ENCODE peak calls at places on chromosomes 4 and X, in four cellular contexts. Q, A, D and K are unnamed samples. For H3K27me3, the result is how much of the 10 kb centered on the place peaks cover.

GRCh38 chrX:71949363-71949762 is 38.7 kb downstream of the NHSL2 start:
- DNase-seq in Q (no peak), A (no peak), D (no peak), K (no peak)

GRCh38 chr4:84482564-84483563 is 16.2 kb downstream of the NKX6-1 start:
- DNase-seq in A (no peak), Q (peak), D (peak), K (no peak)

GRCh38 chrX:31837445-31837844 is 765.6 kb upstream of the FTHL17 start:
- DNase-seq in D (no peak), A (no peak), Q (no peak), K (no peak)

GRCh38 chr4:8220661-8221446 is 21.8 kb downstream of the SH3TC1 start:
- DNase-seq in Q (no peak), A (peak), D (no peak), K (no peak)

GRCh38 chrX:23451266-23451665 is 116.6 kb downstream of the PTCHD1 start:
- DNase-seq in D (no peak), A (no peak), Q (no peak), K (no peak)

GRCh38 chr4:77174426-77174825 is 17.4 kb downstream of the CCNG2 start:
- DNase-seq in A (peak), Q (peak), D (no peak), K (no peak)

GRCh38 chr4:41594439-41594838 is 56.5 kb downstream of the LIMCH1 start:
- DNase-seq in Q (peak), D (peak), A (no peak), K (no peak)

GRCh38 chrX:38045697-38046096 is 39.3 kb downstream of the SYTL5 start:
- DNase-seq in Q (no peak), D (no peak), A (no peak), K (no peak)

GRCh38 chr4:929970-930625 is 2.0 kb downstream of the GAK start:
- DNase-seq in D (no peak), Q (peak), A (peak), K (no peak)

GRCh38 chr4:141011799-141012377 is 121.4 kb downstream of the RNF150 start:
- DNase-seq in D (no peak), Q (no peak), A (no peak), K (no peak)

GRCh38 chrX:106707771-106708454 is 18.6 kb upstream of the RNF128 start:
- DNase-seq in A (peak), D (no peak), Q (peak), K (no peak)

GRCh38 chr4:83552085-83552484 is 16.2 kb downstream of the GPAT3 start:
- DNase-seq in A (peak), Q (peak), D (no peak), K (no peak)

GRCh38 chr4:103099691-103100392 is at the start of gene BDH2:
- DNase-seq in D (no peak), A (peak), Q (peak), K (no peak)

GRCh38 chr4:84706286-84706685 is 123.4 kb downstream of the CDS1 start:
- DNase-seq in Q (no peak), D (no peak), A (no peak), K (no peak)

GRCh38 chrX:56728321-56728720 is 722 bp upstream of the NBDY start:
- DNase-seq in A (no peak), Q (peak), D (no peak), K (no peak)

GRCh38 chrX:135295238-135295943 is 13.9 kb upstream of the ETDC start:
- DNase-seq in D (peak), Q (no peak), A (peak), K (peak)

GRCh38 chrX:39957816-39958561 is 139.8 kb downstream of the BCOR start:
- DNase-seq in Q (peak), A (peak), D (no peak), K (no peak)

GRCh38 chr4:80043534-80043933 is 29.5 kb downstream of the ANTXR2 start:
- DNase-seq in A (peak), D (no peak), Q (no peak), K (no peak)

GRCh38 chrX:13685126-13685763 is 3.7 kb upstream of the RAB9A start:
- DNase-seq in D (no peak), A (no peak), Q (peak), K (no peak)

GRCh38 chr4:92035666-92036065 is 268.1 kb upstream of the GRID2 start:
- DNase-seq in D (no peak), Q (peak), A (no peak), K (no peak)

GRCh38 chr4:2087170-2087569 is 28.0 kb downstream of the NAT8L start:
- DNase-seq in A (peak), D (no peak), Q (peak), K (no peak)

GRCh38 chr4:168496834-168497233 is at the start of gene PALLD:
- DNase-seq in Q (no peak), D (peak), A (peak), K (no peak)

GRCh38 chr4:38715076-38715475 is 51.1 kb downstream of the KLF3 start:
- DNase-seq in Q (peak), A (no peak), D (no peak), K (no peak)

GRCh38 chr4:175369087-175369486 is 443.0 kb downstream of the GPM6A start:
- DNase-seq in D (no peak), A (peak), Q (peak), K (no peak)

GRCh38 chrX:130204647-130205046 is 32.9 kb downstream of the RAB33A start:
- DNase-seq in A (no peak), D (no peak), Q (no peak), K (no peak)

GRCh38 chr4:151276787-151277557 is at the start of gene PRSS48:
- DNase-seq in A (peak), D (peak), Q (peak), K (no peak)

GRCh38 chr4:90095000-90095399 is 32.2 kb upstream of the CCSER1 start:
- DNase-seq in Q (no peak), D (no peak), A (no peak), K (no peak)

GRCh38 chrX:86002076-86002896 is 45.1 kb downstream of the CHM start:
- DNase-seq in D (no peak), A (peak), Q (no peak), K (peak)

GRCh38 chrX:110734894-110735541 is 60.6 kb downstream of the CHRDL1 start:
- DNase-seq in D (no peak), Q (peak), A (peak), K (no peak)

GRCh38 chr4:150818661-150819060 is 196.4 kb downstream of the LRBA start:
- DNase-seq in A (peak), D (no peak), Q (peak), K (no peak)

GRCh38 chrX:1391707-1392375 is at the start of gene SLC25A6:
- DNase-seq in A (peak), Q (peak), D (peak), K (peak)

GRCh38 chr4:106495498-106495897 is 126.9 kb upstream of the GIMD1 start:
- DNase-seq in D (no peak), A (no peak), Q (peak), K (no peak)

GRCh38 chr4:78581626-78582025 is 30.1 kb downstream of the ANXA3 start:
- DNase-seq in Q (no peak), A (no peak), D (peak), K (no peak)

GRCh38 chr4:63349674-63350025 is 1059.6 kb downstream of the TECRL start:
- DNase-seq in Q (no peak), A (no peak), D (no peak), K (no peak)

GRCh38 chr4:63348735-63349673 is 1060.2 kb downstream of the TECRL start:
- DNase-seq in A (no peak), Q (no peak), D (peak), K (no peak)
- H3K27me3 ChIP-seq in A (under half), Q (under half), D (under half), K (under half)

GRCh38 chr4:30722916-30723270 is 2.7 kb downstream of the PCDH7 start:
- DNase-seq in Q (no peak), A (no peak), D (peak), K (no peak)
- H3K27ac ChIP-seq in Q (no peak), A (no peak), D (peak), K (no peak)

GRCh38 chr4:146640021-146640425 is 1.3 kb downstream of the POU4F2 start:
- DNase-seq in Q (no peak), D (no peak), A (no peak), K (no peak)
- H3K27me3 ChIP-seq in Q (half or more), D (under half), A (half or more), K (under half)

GRCh38 chr4:76074995-76075600 is 589 bp downstream of the ART3 start:
- DNase-seq in A (no peak), D (no peak), Q (no peak), K (no peak)
- H3K27ac ChIP-seq in A (no peak), D (no peak), Q (no peak), K (no peak)

DNA sequence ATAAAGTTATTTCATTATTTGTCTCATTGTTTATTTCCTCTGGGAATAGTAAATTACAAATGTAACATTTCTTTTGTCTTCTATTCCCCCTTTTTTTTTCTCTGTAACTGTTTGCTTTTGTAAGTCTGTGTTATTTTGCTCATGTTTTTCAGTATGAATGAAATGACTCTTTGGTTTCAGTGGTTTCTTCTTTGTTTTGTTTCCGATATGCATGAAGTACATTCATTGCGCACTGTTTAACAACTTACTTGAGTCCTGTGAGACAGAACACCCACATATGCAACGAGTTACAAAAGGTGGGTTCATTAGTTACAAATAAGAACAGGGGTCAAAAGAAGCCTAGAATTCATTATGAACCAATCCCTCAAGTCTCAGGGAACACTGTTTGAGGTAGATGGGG is 175.0 kb upstream of the UGT8 start:
- DNase-seq in D (no peak), A (no peak), Q (no peak), K (no peak)
- H3K27me3 ChIP-seq in D (under half), A (under half), Q (under half), K (under half)

DNA sequence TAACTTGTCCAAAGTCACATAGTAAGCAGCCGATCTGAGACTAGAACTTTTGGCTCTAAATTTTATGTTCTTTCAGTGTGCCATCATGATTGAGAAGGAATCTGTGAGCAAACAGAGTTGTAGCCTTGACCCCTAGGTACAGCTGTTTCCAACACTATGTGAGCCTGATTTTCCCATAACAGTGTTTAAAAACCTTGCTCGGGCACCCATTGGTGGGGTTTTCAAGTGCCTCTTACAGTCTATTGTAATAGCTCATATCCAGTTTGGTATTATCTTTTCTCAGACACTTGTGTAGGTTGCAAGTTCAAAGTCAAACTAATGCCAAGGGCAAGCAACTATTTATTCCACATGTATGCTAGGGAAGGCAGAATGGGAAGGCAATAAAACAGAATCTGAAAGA is 467.9 kb downstream of the INPP4B start:
- DNase-seq in Q (no peak), A (no peak), D (no peak), K (no peak)
- H3K27ac ChIP-seq in Q (peak), A (peak), D (no peak), K (peak)